ENCODE peak calls at places on chromosome 4, in five cellular contexts. B, Y, W, N and I are unnamed samples.
A peak's percentile ranks its signal among the peaks of the same experiment; 100 is the strongest.

GRCh38 chr4:54550415-54551171 is 107.2 kb upstream of the KIT start:
- DNase-seq in B (peak; percentile 15), Y (no peak), W (peak; percentile 33), N (no peak), I (no peak)

GRCh38 chr4:37865450-37865849 is 25.4 kb upstream of the TBC1D1 start:
- DNase-seq in B (no peak), Y (no peak), W (no peak), N (no peak), I (no peak)

GRCh38 chr4:6839579-6839978 is 57.1 kb downstream of the KIAA0232 start:
- DNase-seq in B (no peak), Y (no peak), W (no peak), N (no peak), I (no peak)

GRCh38 chr4:161254375-161254774 is 909.4 kb downstream of the FSTL5 start:
- DNase-seq in B (no peak), Y (no peak), W (no peak), N (no peak), I (no peak)

GRCh38 chr4:165700855-165701254 is 172.2 kb upstream of the TLL1 start:
- DNase-seq in B (no peak), Y (no peak), W (no peak), N (no peak), I (no peak)

GRCh38 chr4:53321151-53321987 is 44.5 kb downstream of the SCFD2 start:
- DNase-seq in B (no peak), Y (no peak), W (peak; percentile 82), N (no peak), I (peak; percentile 49)

GRCh38 chr4:113645771-113646455 is 115.6 kb downstream of the CAMK2D start:
- DNase-seq in B (peak; percentile 11), Y (no peak), W (peak; percentile 39), N (no peak), I (peak; percentile 43)

GRCh38 chr4:42150653-42151567 is 1.5 kb downstream of the BEND4 start:
- DNase-seq in B (peak; percentile 61), Y (no peak), W (no peak), N (no peak), I (no peak)

GRCh38 chr4:136863756-136864155 is 668.5 kb downstream of the PCDH18 start:
- DNase-seq in B (peak; percentile 9), Y (no peak), W (peak; percentile 37), N (no peak), I (no peak)

GRCh38 chr4:121070696-121071639 is 1.4 kb downstream of the NDNF start:
- DNase-seq in B (peak; percentile 79), Y (peak; percentile 82), W (peak; percentile 43), N (peak; percentile 75), I (no peak)

GRCh38 chr4:181939199-181939945 is 303.8 kb upstream of the TENM3 start:
- DNase-seq in B (peak; percentile 23), Y (no peak), W (peak; percentile 35), N (no peak), I (no peak)

GRCh38 chr4:5928241-5928640 is 35.4 kb upstream of the CRMP1 start:
- DNase-seq in B (no peak), Y (no peak), W (no peak), N (no peak), I (no peak)

GRCh38 chr4:80204433-80204832 is 7.1 kb downstream of the PRDM8 start:
- DNase-seq in B (peak; percentile 67), Y (no peak), W (no peak), N (no peak), I (no peak)

GRCh38 chr4:61443813-61444510 is 243.8 kb downstream of the ADGRL3 start:
- DNase-seq in B (no peak), Y (no peak), W (peak; percentile 54), N (no peak), I (peak; percentile 84)

GRCh38 chr4:104966349-104967033 is 180.2 kb upstream of the TET2 start:
- DNase-seq in B (no peak), Y (no peak), W (peak; percentile 21), N (no peak), I (peak; percentile 62)

GRCh38 chr4:67468801-67469200 is 76.5 kb downstream of the CENPC start:
- DNase-seq in B (no peak), Y (no peak), W (no peak), N (no peak), I (no peak)

GRCh38 chr4:79516114-79516513 is 108.1 kb upstream of the GK2 start:
- DNase-seq in B (no peak), Y (no peak), W (no peak), N (no peak), I (no peak)

GRCh38 chr4:10002278-10002677 is 19.0 kb downstream of the SLC2A9 start:
- DNase-seq in B (no peak), Y (no peak), W (no peak), N (no peak), I (no peak)

GRCh38 chr4:103996059-103996458 is 276.3 kb upstream of the TACR3 start:
- DNase-seq in B (peak; percentile 63), Y (no peak), W (peak; percentile 1), N (no peak), I (peak; percentile 49)

GRCh38 chr4:146183209-146183608 is 7.7 kb downstream of the LSM6 start:
- DNase-seq in B (no peak), Y (no peak), W (no peak), N (no peak), I (no peak)

GRCh38 chr4:730511-730910 is 24.9 kb downstream of the PCGF3 start:
- DNase-seq in B (no peak), Y (no peak), W (no peak), N (no peak), I (no peak)

GRCh38 chr4:8740666-8741395 is 130.8 kb downstream of the HMX1 start:
- DNase-seq in B (no peak), Y (peak; percentile 59), W (no peak), N (peak; percentile 51), I (no peak)

GRCh38 chr4:145709843-145710242 is 29.9 kb downstream of the C4orf51 start:
- DNase-seq in B (no peak), Y (no peak), W (peak; percentile 86), N (no peak), I (peak; percentile 89)

GRCh38 chr4:858831-859451 is 33.0 kb upstream of the CPLX1 start:
- DNase-seq in B (no peak), Y (peak; percentile 62), W (no peak), N (no peak), I (no peak)

GRCh38 chr4:143438710-143439109 is 74.8 kb upstream of the SMARCA5 start:
- DNase-seq in B (no peak), Y (no peak), W (no peak), N (no peak), I (no peak)

GRCh38 chr4:24601121-24601520 is 16.8 kb upstream of the DHX15 start:
- DNase-seq in B (no peak), Y (no peak), W (no peak), N (no peak), I (no peak)

GRCh38 chr4:52889354-52889753 is 27.2 kb downstream of the RASL11B start:
- DNase-seq in B (no peak), Y (no peak), W (no peak), N (no peak), I (no peak)

GRCh38 chr4:176193898-176194297 is 1.5 kb downstream of the SPATA4 start:
- DNase-seq in B (no peak), Y (no peak), W (peak; percentile 65), N (no peak), I (peak; percentile 92)

GRCh38 chr4:152981278-152981677 is 45.2 kb downstream of the FHDC1 start:
- DNase-seq in B (no peak), Y (no peak), W (no peak), N (no peak), I (peak; percentile 94)

GRCh38 chr4:12679217-12679616 is 804.9 kb downstream of the RAB28 start:
- DNase-seq in B (no peak), Y (no peak), W (no peak), N (no peak), I (no peak)

GRCh38 chr4:68736813-68737212 is 66.4 kb upstream of the UGT2B15 start:
- DNase-seq in B (no peak), Y (no peak), W (no peak), N (no peak), I (no peak)

GRCh38 chr4:95415346-95415771 is 133.4 kb downstream of the UNC5C start:
- DNase-seq in B (no peak), Y (no peak), W (peak; percentile 39), N (no peak), I (peak; percentile 24)

GRCh38 chr4:13902141-13902540 is 274.6 kb upstream of the BOD1L1 start:
- DNase-seq in B (no peak), Y (no peak), W (no peak), N (no peak), I (peak; percentile 70)

GRCh38 chr4:120839974-120840751 is 82.4 kb downstream of the PRDM5 start:
- DNase-seq in B (no peak), Y (peak; percentile 61), W (no peak), N (no peak), I (no peak)

GRCh38 chr4:73311428-73311827 is 52.8 kb upstream of the ANKRD17 start:
- DNase-seq in B (no peak), Y (no peak), W (peak; percentile 81), N (no peak), I (peak; percentile 11)

GRCh38 chr4:147958459-147959065 is 226.7 kb downstream of the ARHGAP10 start:
- DNase-seq in B (no peak), Y (no peak), W (no peak), N (no peak), I (no peak)

GRCh38 chr4:147955827-147956565 is 224.1 kb downstream of the ARHGAP10 start:
- DNase-seq in B (no peak), Y (no peak), W (no peak), N (no peak), I (peak; percentile 22)

GRCh38 chr4:147958057-147958456 is 226.2 kb downstream of the ARHGAP10 start:
- DNase-seq in B (no peak), Y (no peak), W (no peak), N (no peak), I (no peak)

GRCh38 chr4:147954850-147955249 is 223.0 kb downstream of the ARHGAP10 start:
- DNase-seq in B (no peak), Y (no peak), W (peak; percentile 28), N (no peak), I (no peak)

GRCh38 chr4:147957446-147957845 is 225.6 kb downstream of the ARHGAP10 start:
- DNase-seq in B (no peak), Y (no peak), W (no peak), N (no peak), I (no peak)
- TF ChIP-seq CTCF in B (no peak), Y (no peak), W (no peak), N (no peak), I (no peak)

GRCh38 chr4:56051049-56051709 is 102.4 kb downstream of the CEP135 start:
- DNase-seq in B (no peak), Y (no peak), W (no peak), N (no peak), I (no peak)
- H3K4me1 ChIP-seq in B (peaks cover 34% of the 10 kb centered on the region), Y (peaks cover 11% of the 10 kb centered on the region), W (peaks cover 2% of the 10 kb centered on the region), N (peaks cover 19% of the 10 kb centered on the region), I (peaks cover 6% of the 10 kb centered on the region)

GRCh38 chr4:159899596-159899995 is 796.7 kb downstream of the RAPGEF2 start:
- DNase-seq in B (no peak), Y (no peak), W (no peak), N (no peak), I (no peak)
- TF ChIP-seq CTCF in B (no peak), Y (no peak), W (no peak), N (no peak), I (no peak)

DNA sequence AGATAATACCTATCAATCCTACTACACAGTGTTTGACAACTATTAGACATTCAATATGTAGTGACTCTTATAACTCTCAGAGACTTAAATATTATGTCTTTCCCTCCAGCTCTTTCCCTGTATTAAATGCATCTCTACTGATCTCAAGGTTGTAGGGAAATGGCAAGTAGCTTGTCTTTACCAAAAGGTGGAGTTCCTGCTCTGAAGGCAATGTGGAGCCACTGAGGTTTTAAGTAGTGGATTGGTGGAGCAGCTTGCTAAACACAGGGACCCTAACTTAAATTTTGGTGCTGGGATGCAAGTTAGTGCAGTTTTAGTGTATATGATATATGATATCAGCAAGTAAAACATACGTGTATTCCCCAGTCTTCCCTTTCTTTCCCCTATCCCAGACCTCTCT is 13.1 kb downstream of the FNIP2 start:
- DNase-seq in B (no peak), Y (no peak), W (no peak), N (no peak), I (no peak)
- H3K4me1 ChIP-seq in B (peaks cover 22% of the 10 kb centered on the region), Y (peaks cover 63% of the 10 kb centered on the region), W (peaks cover 10% of the 10 kb centered on the region), N (peaks cover 46% of the 10 kb centered on the region), I (peaks cover 23% of the 10 kb centered on the region)